ENCODE peak calls at places on chromosomes 12 and 14, in five cellular contexts. One of them, this sample, is unnamed.

GRCh38 chr12:6225630-6226001 is 25.4 kb downstream of the CD9 start:
- DNase-seq in A673: no peak
- DNase-seq in H9: no peak
- DNase-seq in uterus: no peak
- DNase-seq in body of pancreas: no peak
- DNase-seq in this sample: no peak

GRCh38 chr14:21208554-21208953 is 52.7 kb upstream of the OR5AU1 start:
- DNase-seq in H9: no peak
- DNase-seq in body of pancreas: no peak
- DNase-seq in uterus: no peak
- DNase-seq in A673: no peak
- DNase-seq in this sample: no peak

GRCh38 chr12:65798903-65799302 is 25.4 kb upstream of the HMGA2 start:
- DNase-seq in H9: peak
- DNase-seq in uterus: no peak
- DNase-seq in A673: no peak
- DNase-seq in body of pancreas: no peak
- DNase-seq in this sample: no peak

GRCh38 chr14:35122696-35123387 is 490 bp downstream of the PRORP start:
- DNase-seq in body of pancreas: no peak
- DNase-seq in H9: no peak
- DNase-seq in uterus: no peak
- DNase-seq in A673: no peak
- DNase-seq in this sample: no peak

GRCh38 chr12:109542014-109542413 is 31.3 kb downstream of the MMAB start:
- DNase-seq in uterus: no peak
- DNase-seq in A673: peak
- DNase-seq in body of pancreas: no peak
- DNase-seq in H9: no peak
- DNase-seq in this sample: no peak

GRCh38 chr14:92472860-92473259 is 40.7 kb upstream of the RIN3 start:
- DNase-seq in H9: no peak
- DNase-seq in body of pancreas: no peak
- DNase-seq in uterus: no peak
- DNase-seq in A673: no peak
- DNase-seq in this sample: no peak

GRCh38 chr12:43348221-43348620 is 203.8 kb downstream of the ADAMTS20 start:
- DNase-seq in A673: no peak
- DNase-seq in body of pancreas: no peak
- DNase-seq in uterus: no peak
- DNase-seq in H9: no peak
- DNase-seq in this sample: no peak

GRCh38 chr14:92794547-92794941 is 439 bp downstream of the GOLGA5 start:
- DNase-seq in uterus: no peak
- DNase-seq in A673: peak
- DNase-seq in body of pancreas: peak
- DNase-seq in H9: no peak
- DNase-seq in this sample: no peak

GRCh38 chr14:21352587-21352986 is 31.2 kb downstream of the SUPT16H start:
- DNase-seq in A673: no peak
- DNase-seq in H9: no peak
- DNase-seq in body of pancreas: no peak
- DNase-seq in uterus: no peak
- DNase-seq in this sample: no peak

GRCh38 chr12:31323466-31324115 is 2.4 kb downstream of the SINHCAF start:
- DNase-seq in A673: peak
- DNase-seq in H9: peak
- DNase-seq in body of pancreas: no peak
- DNase-seq in uterus: peak
- DNase-seq in this sample: no peak

GRCh38 chr12:45989277-45989856 is 1.0 kb downstream of the SCAF11 start:
- DNase-seq in H9: no peak
- DNase-seq in body of pancreas: no peak
- DNase-seq in uterus: no peak
- DNase-seq in A673: no peak
- DNase-seq in this sample: no peak

GRCh38 chr12:129887047-129887568 is 16.7 kb downstream of the TMEM132D start:
- DNase-seq in body of pancreas: no peak
- DNase-seq in H9: no peak
- DNase-seq in uterus: no peak
- DNase-seq in A673: no peak
- DNase-seq in this sample: no peak

GRCh38 chr14:89201645-89202044 is 215.4 kb downstream of the FOXN3 start:
- DNase-seq in H9: no peak
- DNase-seq in body of pancreas: no peak
- DNase-seq in A673: no peak
- DNase-seq in uterus: no peak
- DNase-seq in this sample: no peak

GRCh38 chr14:61256826-61257468 is 24.2 kb downstream of the TMEM30B start:
- DNase-seq in body of pancreas: no peak
- DNase-seq in uterus: no peak
- DNase-seq in A673: no peak
- DNase-seq in H9: no peak
- DNase-seq in this sample: no peak

GRCh38 chr14:64915025-64915424 is 770 bp downstream of the CHURC1 start:
- DNase-seq in body of pancreas: no peak
- DNase-seq in A673: no peak
- DNase-seq in uterus: no peak
- DNase-seq in H9: no peak
- DNase-seq in this sample: no peak
- H3K27ac ChIP-seq in body of pancreas: peak
- H3K27ac ChIP-seq in A673: peak
- H3K27ac ChIP-seq in uterus: peak
- H3K27ac ChIP-seq in H9: peak
- H3K27ac ChIP-seq in this sample: peak

DNA sequence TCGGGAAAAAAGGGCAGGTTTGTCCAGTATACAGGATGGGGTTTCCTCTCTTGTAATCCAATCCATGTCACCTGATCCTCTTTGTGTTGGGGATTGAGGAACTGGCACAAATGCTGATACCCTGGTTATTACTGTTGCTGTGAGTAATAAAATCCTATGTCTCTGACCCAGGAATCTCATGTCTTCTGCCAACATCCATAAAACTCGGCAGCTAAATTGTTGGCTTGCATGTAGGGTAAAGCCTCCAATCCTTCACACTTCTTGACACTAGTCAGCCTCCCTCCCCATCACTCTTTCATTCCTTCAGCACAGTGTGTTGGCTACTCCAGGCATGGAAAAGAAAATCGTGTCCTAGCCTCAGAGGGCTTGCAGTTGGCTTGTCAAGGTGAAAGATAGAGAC is 9.2 kb upstream of the NOS1 start:
- DNase-seq in body of pancreas: no peak
- DNase-seq in A673: no peak
- DNase-seq in uterus: no peak
- DNase-seq in H9: no peak
- DNase-seq in this sample: no peak
- H3K27ac ChIP-seq in body of pancreas: no peak
- H3K27ac ChIP-seq in A673: no peak
- H3K27ac ChIP-seq in uterus: no peak
- H3K27ac ChIP-seq in H9: no peak
- H3K27ac ChIP-seq in this sample: no peak

DNA sequence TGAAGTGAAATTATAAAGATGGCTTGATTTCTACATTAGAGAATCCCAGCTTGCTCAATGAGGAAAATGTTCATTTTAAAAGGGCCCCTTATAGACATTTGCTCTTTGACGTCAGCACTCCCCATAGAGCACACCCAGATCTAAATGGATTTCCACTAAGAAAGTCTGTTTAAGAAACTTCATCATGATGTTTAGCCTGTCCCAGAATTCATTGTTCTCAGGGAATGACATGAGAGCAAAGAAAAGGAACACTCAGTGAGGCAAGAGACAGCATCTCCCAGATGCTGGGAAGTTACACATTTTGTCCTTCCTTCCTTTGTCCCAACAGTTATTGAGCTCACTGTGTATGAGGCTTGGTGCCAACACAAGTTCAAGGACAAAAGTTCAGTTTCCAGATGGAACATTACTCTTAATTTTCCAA is 4.9 kb downstream of the PHLDA1 start:
- DNase-seq in body of pancreas: no peak
- DNase-seq in uterus: no peak
- DNase-seq in H9: no peak
- DNase-seq in A673: no peak
- DNase-seq in this sample: no peak
- H3K27ac ChIP-seq in body of pancreas: no peak
- H3K27ac ChIP-seq in uterus: peak
- H3K27ac ChIP-seq in H9: no peak
- H3K27ac ChIP-seq in A673: no peak
- H3K27ac ChIP-seq in this sample: no peak

GRCh38 chr14:68694516-68695235 is 98.2 kb downstream of the ZFP36L1 start:
- DNase-seq in H9: no peak
- DNase-seq in uterus: peak
- DNase-seq in A673: no peak
- DNase-seq in body of pancreas: no peak
- DNase-seq in this sample: no peak

GRCh38 chr14:68696721-68697495 is 96.0 kb downstream of the ZFP36L1 start:
- DNase-seq in A673: no peak
- DNase-seq in H9: no peak
- DNase-seq in body of pancreas: no peak
- DNase-seq in uterus: peak
- DNase-seq in this sample: no peak

GRCh38 chr14:68693926-68694325 is 98.9 kb downstream of the ZFP36L1 start:
- DNase-seq in H9: no peak
- DNase-seq in A673: no peak
- DNase-seq in body of pancreas: no peak
- DNase-seq in uterus: no peak
- DNase-seq in this sample: no peak

GRCh38 chr14:68695326-68695768 is 97.5 kb downstream of the ZFP36L1 start:
- DNase-seq in body of pancreas: no peak
- DNase-seq in H9: no peak
- DNase-seq in A673: peak
- DNase-seq in uterus: peak
- DNase-seq in this sample: no peak

DNA sequence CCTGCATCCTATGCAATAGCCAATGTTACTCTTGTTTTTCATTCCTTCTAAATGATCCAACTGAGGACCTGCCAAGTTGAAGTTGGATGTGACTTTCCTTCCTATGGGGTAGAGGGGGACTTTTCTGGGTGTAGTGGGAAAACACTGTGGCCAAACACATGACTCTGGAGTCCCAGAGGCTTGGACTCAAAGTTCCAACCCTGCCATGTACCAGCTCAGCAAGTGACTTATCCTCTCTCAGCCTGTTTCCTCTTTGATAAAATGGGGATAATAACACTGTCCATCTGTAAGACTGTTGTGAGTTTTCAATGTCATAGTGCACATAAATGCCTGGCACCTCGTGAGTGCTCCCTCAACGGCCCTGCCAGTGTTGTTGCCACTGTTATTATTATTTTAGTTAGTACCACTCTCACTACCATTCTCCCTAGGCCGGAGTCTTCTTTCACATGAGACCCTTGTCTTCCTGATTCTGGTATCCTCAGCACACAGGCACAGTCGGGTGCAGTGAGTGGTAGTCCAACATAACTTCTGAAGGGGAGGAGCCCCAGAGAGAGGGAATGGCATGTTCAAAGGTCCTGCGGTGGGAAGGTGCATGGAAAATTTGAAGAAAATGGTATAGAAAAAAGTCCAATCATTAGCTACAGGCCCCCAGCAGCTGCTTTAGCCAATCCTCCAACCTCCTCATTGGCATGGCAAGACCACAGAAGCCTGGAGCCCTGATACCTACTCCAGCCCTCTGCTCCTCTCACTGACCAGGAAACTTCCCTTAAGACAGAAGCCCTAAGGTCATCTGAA is 96.8 kb downstream of the ZFP36L1 start:
- DNase-seq in uterus: peak
- DNase-seq in body of pancreas: no peak
- DNase-seq in A673: no peak
- DNase-seq in H9: no peak
- DNase-seq in this sample: no peak
- H3K27ac ChIP-seq in uterus: peak
- H3K27ac ChIP-seq in body of pancreas: no peak
- H3K27ac ChIP-seq in A673: no peak
- H3K27ac ChIP-seq in H9: no peak
- H3K27ac ChIP-seq in this sample: no peak

GRCh38 chr12:75705749-75706719 is 194.6 kb upstream of the KRR1 start:
- DNase-seq in uterus: peak
- DNase-seq in A673: peak
- DNase-seq in body of pancreas: no peak
- DNase-seq in H9: no peak
- DNase-seq in this sample: no peak
- H3K27ac ChIP-seq in uterus: peak
- H3K27ac ChIP-seq in A673: peak
- H3K27ac ChIP-seq in body of pancreas: no peak
- H3K27ac ChIP-seq in H9: no peak
- H3K27ac ChIP-seq in this sample: no peak

DNA sequence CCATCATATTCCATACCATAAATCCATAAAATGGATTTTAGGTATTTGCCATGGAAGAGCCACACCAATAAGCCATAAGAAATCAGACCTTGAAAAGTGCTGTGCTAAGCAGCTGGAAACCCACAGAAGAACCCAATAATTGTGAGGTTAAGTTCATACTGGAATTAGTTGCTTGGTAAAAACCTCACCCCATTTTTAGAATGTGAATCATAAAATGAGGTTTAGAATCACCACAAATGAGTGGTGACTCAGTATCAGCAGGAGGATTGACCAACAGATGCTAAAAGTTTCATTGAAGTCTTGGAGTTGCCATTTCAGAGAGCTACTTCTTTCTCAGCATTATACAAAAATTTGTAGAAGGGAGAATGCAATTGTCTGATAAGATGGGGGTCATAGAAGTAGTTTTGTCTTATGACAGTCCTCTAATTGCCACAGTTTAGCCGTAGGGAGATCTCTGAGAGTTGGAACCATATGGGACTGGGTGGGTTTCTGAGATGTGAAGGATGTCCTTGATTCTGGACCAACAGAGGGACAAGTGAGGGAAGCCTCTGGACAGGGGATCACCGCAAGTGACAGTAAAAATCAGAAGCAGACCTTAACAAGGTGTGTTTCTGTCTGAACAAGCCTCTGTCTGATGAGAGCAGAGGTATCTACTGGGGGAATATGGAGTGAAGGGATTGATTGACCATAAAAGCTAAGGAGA is 1.4 kb upstream of the STON2 start:
- DNase-seq in body of pancreas: no peak
- DNase-seq in A673: no peak
- DNase-seq in H9: no peak
- DNase-seq in uterus: no peak
- DNase-seq in this sample: no peak
- H3K27ac ChIP-seq in body of pancreas: no peak
- H3K27ac ChIP-seq in A673: no peak
- H3K27ac ChIP-seq in H9: no peak
- H3K27ac ChIP-seq in uterus: no peak
- H3K27ac ChIP-seq in this sample: peak

This sample was measured in caudate nucleus.